ENCODE peak calls at places on chromosomes 13 and 19, in ten cellular contexts. I is mucosa of descending colon, V is Peyer's patch, A is lung, F is AG09309, U is pancreas, O is osteocyte, K is RWPE1, W is lower lobe of right lung, C is cardiac fibroblast. D is an unnamed sample.

GRCh38 chr19:47122359-47123335 is 8.0 kb upstream of the SAE1 start:
- DNase-seq in C (peak; percentile 87), K (peak; percentile 50), V (no peak), F (no peak), O (no peak), I (no peak), U (no peak), A (no peak), W (no peak), D (no peak)

GRCh38 chr13:102847272-102848234 is 1.7 kb downstream of the ERCC5 start:
- DNase-seq in V (no peak), O (no peak), W (no peak), I (no peak), K (no peak), A (no peak), F (no peak), U (no peak), C (peak; percentile 66), D (no peak)

GRCh38 chr13:79647518-79647917 is 166.6 kb downstream of the NDFIP2 start:
- DNase-seq in V (no peak), U (no peak), C (peak; percentile 10), I (no peak), O (no peak), K (peak; percentile 94), A (no peak), F (no peak), W (no peak), D (no peak)

GRCh38 chr13:23321534-23322241 is 111.8 kb downstream of the SACS start:
- DNase-seq in K (peak; percentile 79), V (no peak), U (peak; percentile 28), C (peak; percentile 98), W (no peak), I (no peak), F (peak; percentile 67), O (no peak), A (no peak), D (no peak)

GRCh38 chr13:74409551-74409950 is 275.3 kb upstream of the KLF12 start:
- DNase-seq in W (no peak), C (no peak), V (no peak), U (no peak), K (no peak), A (no peak), F (no peak), O (no peak), I (no peak), D (no peak)

GRCh38 chr13:75480691-75481175 is 1.2 kb downstream of the TBC1D4 start:
- DNase-seq in O (no peak), W (peak; percentile 79), V (peak; percentile 67), C (peak; percentile 57), F (no peak), A (peak; percentile 77), K (peak; percentile 73), U (peak; percentile 83), I (peak; percentile 77), D (no peak)

GRCh38 chr19:47891622-47891922 is 5.5 kb upstream of the SULT2A1 start:
- DNase-seq in V (no peak), O (no peak), K (no peak), A (no peak), U (no peak), F (no peak), C (no peak), I (no peak), W (no peak), D (no peak)

GRCh38 chr13:105603283-105603682 is 932.2 kb downstream of the EFNB2 start:
- DNase-seq in W (no peak), O (no peak), K (no peak), A (no peak), C (no peak), I (no peak), F (no peak), U (no peak), V (no peak), D (no peak)

GRCh38 chr19:19540707-19541515 is 2.8 kb downstream of the CILP2 start:
- DNase-seq in K (peak; percentile 92), I (peak; percentile 79), W (peak; percentile 65), A (peak; percentile 47), C (peak; percentile 37), O (no peak), V (peak; percentile 60), U (no peak), F (no peak), D (peak; percentile 59)

GRCh38 chr19:46787331-46788100 is 878 bp downstream of the SLC1A5 start:
- DNase-seq in W (peak; percentile 74), U (no peak), O (peak; percentile 87), C (peak; percentile 74), I (peak; percentile 82), A (peak; percentile 64), V (peak; percentile 74), F (no peak), K (peak; percentile 64), D (peak; percentile 33)

GRCh38 chr13:72290962-72291681 is 424.1 kb upstream of the DACH1 start:
- DNase-seq in V (no peak), O (no peak), F (no peak), U (no peak), C (peak; percentile 44), I (no peak), W (no peak), A (no peak), K (peak; percentile 30), D (no peak)

GRCh38 chr13:59991395-59991794 is 172.3 kb downstream of the DIAPH3 start:
- DNase-seq in U (no peak), O (no peak), V (no peak), W (no peak), A (no peak), F (no peak), I (no peak), K (no peak), C (no peak), D (no peak)

GRCh38 chr19:46784262-46785053 is 3.9 kb downstream of the SLC1A5 start:
- DNase-seq in K (peak; percentile 97), F (peak; percentile 89), W (peak; percentile 88), I (peak; percentile 90), O (peak; percentile 96), V (peak; percentile 80), A (peak; percentile 90), C (peak; percentile 94), U (peak; percentile 50), D (peak; percentile 21)

DNA sequence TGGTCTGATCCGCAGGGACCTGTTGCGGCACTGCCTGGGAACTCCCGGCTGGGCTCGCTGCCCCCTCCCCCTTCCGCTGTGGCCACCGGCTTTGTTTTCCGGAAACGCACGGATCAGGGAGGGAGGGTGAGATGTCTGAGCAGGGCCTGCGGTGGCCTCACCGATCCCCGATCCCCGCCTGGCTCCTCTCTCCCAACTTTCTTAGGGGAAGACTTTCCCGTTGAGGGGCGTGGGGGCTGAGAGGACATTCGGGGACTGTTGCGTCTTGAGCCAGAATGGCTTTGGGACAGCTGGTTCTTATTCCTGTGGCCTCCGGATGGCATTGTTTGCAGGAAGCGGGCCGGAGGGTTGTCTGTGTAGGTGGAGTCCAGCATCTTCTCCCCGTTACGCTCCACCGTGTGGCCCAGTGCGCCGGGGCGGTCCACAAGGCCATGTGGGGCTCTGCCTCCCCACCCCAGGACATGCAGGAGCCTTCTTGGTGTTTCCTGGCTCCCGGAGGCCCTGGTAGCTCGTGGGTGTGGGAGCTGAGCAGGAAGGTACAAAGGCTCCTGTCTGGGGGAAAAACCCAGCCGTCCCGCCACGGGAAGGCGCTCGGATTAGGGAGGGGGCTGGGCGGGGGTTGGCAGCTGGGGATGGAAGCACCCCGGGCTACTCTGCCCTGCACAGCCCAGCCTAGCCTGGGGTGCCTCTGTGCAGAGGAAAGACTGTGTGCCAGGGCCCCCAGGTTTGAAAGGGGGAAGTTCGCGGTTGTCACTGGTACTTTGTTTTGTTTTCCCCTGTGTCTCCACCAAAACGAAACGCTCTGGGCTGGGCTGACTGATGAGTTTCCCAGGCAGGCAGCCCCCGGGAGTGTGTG is 1.3 kb downstream of the CSNK1G2 start:
- DNase-seq in A (peak; percentile 78), F (no peak), K (peak; percentile 76), W (peak; percentile 87), C (peak; percentile 73), U (peak; percentile 81), V (peak; percentile 82), I (peak; percentile 90), O (no peak), D (peak; percentile 78)
- TF ChIP-seq CTCF in A (no peak), F (no peak), K (no peak), W (no peak), C (no peak), U (no peak), V (no peak), I (no peak), O (no peak), D (no peak)

GRCh38 chr13:34459856-34460255 is 482.2 kb upstream of the NBEA start:
- DNase-seq in A (no peak), C (peak; percentile 4), U (no peak), F (no peak), K (no peak), O (no peak), I (no peak), W (no peak), V (no peak), D (no peak)
- TF ChIP-seq CTCF in A (no peak), C (no peak), U (no peak), F (no peak), K (no peak), O (no peak), I (no peak), W (no peak), V (no peak), D (no peak)

GRCh38 chr19:41535029-41535622 is 40.8 kb upstream of the CEACAM21 start:
- DNase-seq in K (no peak), O (no peak), W (no peak), A (no peak), I (no peak), C (no peak), U (no peak), V (no peak), F (no peak), D (no peak)

GRCh38 chr19:41533691-41534090 is 42.3 kb upstream of the CEACAM21 start:
- DNase-seq in F (no peak), I (no peak), K (no peak), V (no peak), W (no peak), U (no peak), A (no peak), O (no peak), C (no peak), D (no peak)

GRCh38 chr19:41541990-41542584 is 33.9 kb upstream of the CEACAM21 start:
- DNase-seq in W (peak; percentile 83), O (no peak), K (no peak), A (peak; percentile 68), V (peak; percentile 58), U (no peak), I (peak; percentile 68), F (no peak), C (peak; percentile 59), D (peak; percentile 74)

GRCh38 chr19:41540041-41540695 is 35.8 kb upstream of the CEACAM21 start:
- DNase-seq in F (no peak), U (no peak), A (no peak), C (no peak), V (no peak), K (no peak), W (no peak), I (no peak), O (no peak), D (no peak)

GRCh38 chr19:41537789-41538188 is 38.2 kb upstream of the CEACAM21 start:
- DNase-seq in K (no peak), A (no peak), I (no peak), C (peak; percentile 70), O (no peak), F (no peak), V (no peak), W (no peak), U (no peak), D (no peak)
- TF ChIP-seq CTCF in K (peak; percentile 7), A (peak; percentile 36), I (no peak), C (peak; percentile 72), O (peak; percentile 45), F (peak; percentile 52), V (peak; percentile 78), W (peak; percentile 62), U (no peak), D (peak; percentile 53)

GRCh38 chr19:4547303-4548237 is 7.7 kb upstream of the LRG1 start:
- DNase-seq in F (no peak), C (peak; percentile 29), V (no peak), U (peak; percentile 91), W (peak; percentile 77), A (no peak), K (no peak), O (no peak), I (no peak), D (no peak)
- TF ChIP-seq CTCF in F (peak; percentile 30), C (peak; percentile 47), V (no peak), U (peak; percentile 17), W (peak; percentile 33), A (no peak), K (peak; percentile 27), O (peak; percentile 34), I (peak; percentile 13), D (no peak)

D was measured in natural killer cell.